ENCODE peak calls at places on chromosomes 3 and 15, in eight cellular contexts. One of them, this sample, is unnamed.

GRCh38 chr3:108189477-108189876 is 32.7 kb downstream of the IFT57 start:
- DNase-seq in astrocyte of the cerebellum: no peak
- DNase-seq in heart right ventricle: no peak
- DNase-seq in SK-N-DZ: no peak
- DNase-seq in upper lobe of left lung: no peak
- DNase-seq in GM10248: no peak
- DNase-seq in SHP77: no peak
- DNase-seq in HFF-Myc: no peak
- DNase-seq in this sample: no peak

GRCh38 chr15:91243806-91244205 is 143.7 kb downstream of the SV2B start:
- DNase-seq in astrocyte of the cerebellum: no peak
- DNase-seq in heart right ventricle: no peak
- DNase-seq in SK-N-DZ: no peak
- DNase-seq in upper lobe of left lung: no peak
- DNase-seq in GM10248: no peak
- DNase-seq in SHP77: no peak
- DNase-seq in HFF-Myc: no peak
- DNase-seq in this sample: no peak

GRCh38 chr3:179260949-179261765 is 10.2 kb upstream of the KCNMB3 start:
- DNase-seq in astrocyte of the cerebellum: no peak
- DNase-seq in heart right ventricle: peak; percentile 67
- DNase-seq in SK-N-DZ: peak; percentile 73
- DNase-seq in upper lobe of left lung: peak; percentile 77
- DNase-seq in GM10248: peak; percentile 88
- DNase-seq in SHP77: peak; percentile 80
- DNase-seq in HFF-Myc: no peak
- DNase-seq in this sample: peak; percentile 75

GRCh38 chr3:13419356-13420050 is 619 bp downstream of the NUP210 start:
- DNase-seq in astrocyte of the cerebellum: no peak
- DNase-seq in heart right ventricle: no peak
- DNase-seq in SK-N-DZ: peak; percentile 58
- DNase-seq in upper lobe of left lung: peak; percentile 53
- DNase-seq in GM10248: peak; percentile 69
- DNase-seq in SHP77: peak; percentile 20
- DNase-seq in HFF-Myc: no peak
- DNase-seq in this sample: peak; percentile 44

GRCh38 chr3:53694648-53695356 is 151.4 kb downstream of the CHDH start:
- DNase-seq in astrocyte of the cerebellum: no peak
- DNase-seq in heart right ventricle: no peak
- DNase-seq in SK-N-DZ: no peak
- DNase-seq in upper lobe of left lung: no peak
- DNase-seq in GM10248: no peak
- DNase-seq in SHP77: no peak
- DNase-seq in HFF-Myc: no peak
- DNase-seq in this sample: no peak

GRCh38 chr3:197027896-197028710 is 1.5 kb downstream of the MELTF start:
- DNase-seq in astrocyte of the cerebellum: no peak
- DNase-seq in heart right ventricle: no peak
- DNase-seq in SK-N-DZ: no peak
- DNase-seq in upper lobe of left lung: no peak
- DNase-seq in GM10248: peak; percentile 26
- DNase-seq in SHP77: no peak
- DNase-seq in HFF-Myc: no peak
- DNase-seq in this sample: no peak

GRCh38 chr3:49813497-49814174 is at the start of gene UBA7:
- DNase-seq in astrocyte of the cerebellum: peak; percentile 82
- DNase-seq in heart right ventricle: peak; percentile 75
- DNase-seq in SK-N-DZ: no peak
- DNase-seq in upper lobe of left lung: peak; percentile 81
- DNase-seq in GM10248: peak; percentile 84
- DNase-seq in SHP77: no peak
- DNase-seq in HFF-Myc: peak; percentile 52
- DNase-seq in this sample: peak; percentile 54

GRCh38 chr3:14187059-14187458 is 8.4 kb downstream of the LSM3 start:
- DNase-seq in astrocyte of the cerebellum: no peak
- DNase-seq in heart right ventricle: no peak
- DNase-seq in SK-N-DZ: no peak
- DNase-seq in upper lobe of left lung: no peak
- DNase-seq in GM10248: no peak
- DNase-seq in SHP77: no peak
- DNase-seq in HFF-Myc: no peak
- DNase-seq in this sample: no peak

GRCh38 chr3:99644017-99644416 is 5.6 kb downstream of the COL8A1 start:
- DNase-seq in astrocyte of the cerebellum: no peak
- DNase-seq in heart right ventricle: no peak
- DNase-seq in SK-N-DZ: no peak
- DNase-seq in upper lobe of left lung: no peak
- DNase-seq in GM10248: no peak
- DNase-seq in SHP77: no peak
- DNase-seq in HFF-Myc: no peak
- DNase-seq in this sample: no peak

GRCh38 chr3:14424711-14425573 is 22.5 kb downstream of the SLC6A6 start:
- DNase-seq in astrocyte of the cerebellum: no peak
- DNase-seq in heart right ventricle: no peak
- DNase-seq in SK-N-DZ: no peak
- DNase-seq in upper lobe of left lung: peak; percentile 82
- DNase-seq in GM10248: no peak
- DNase-seq in SHP77: no peak
- DNase-seq in HFF-Myc: no peak
- DNase-seq in this sample: no peak

GRCh38 chr3:163582967-163583366 is 1495.3 kb downstream of the SI start:
- DNase-seq in astrocyte of the cerebellum: no peak
- DNase-seq in heart right ventricle: no peak
- DNase-seq in SK-N-DZ: no peak
- DNase-seq in upper lobe of left lung: no peak
- DNase-seq in GM10248: no peak
- DNase-seq in SHP77: no peak
- DNase-seq in HFF-Myc: no peak
- DNase-seq in this sample: no peak